ENCODE peak calls at places on chromosomes 3 and 15, in six cellular contexts. O is cardiac fibroblast, D is glutamatergic neuron, P is fibroblast of mammary gland, M is A549, W is right lobe of liver. I is an unnamed sample.

GRCh38 chr3:29291262-29291981 is 10.6 kb downstream of the RBMS3 start:
- DNase-seq in O (no peak), P (no peak), M (no peak), D (no peak), W (no peak), I (no peak)

GRCh38 chr3:172280406-172281051 is 167.7 kb downstream of the GHSR start:
- DNase-seq in D (no peak), P (peak), W (no peak), O (peak), M (no peak), I (no peak)

GRCh38 chr3:143237036-143237688 is 117.6 kb downstream of the CHST2 start:
- DNase-seq in P (peak), W (no peak), D (no peak), M (no peak), O (no peak), I (no peak)

GRCh38 chr3:128458746-128459450 is 7.8 kb downstream of the DNAJB8 start:
- DNase-seq in D (no peak), W (no peak), P (no peak), O (no peak), M (no peak), I (no peak)

GRCh38 chr3:51934991-51935885 is 6.5 kb downstream of the RRP9 start:
- DNase-seq in P (no peak), D (no peak), M (no peak), W (no peak), O (no peak), I (no peak)

GRCh38 chr3:100144255-100144866 is 30.1 kb upstream of the FILIP1L start:
- DNase-seq in M (no peak), P (no peak), W (no peak), D (no peak), O (no peak), I (peak)

GRCh38 chr3:132432639-132433038 is 15.3 kb downstream of the DNAJC13 start:
- DNase-seq in P (peak), D (no peak), O (peak), W (no peak), M (peak), I (no peak)

GRCh38 chr3:179807588-179807987 is 154.7 kb downstream of the USP13 start:
- DNase-seq in M (no peak), D (no peak), P (no peak), W (no peak), O (no peak), I (no peak)

GRCh38 chr3:139084176-139084575 is 39.5 kb upstream of the PRR23C start:
- DNase-seq in P (no peak), W (no peak), D (no peak), M (no peak), O (no peak), I (no peak)

GRCh38 chr15:97736748-97737147 is 223.8 kb upstream of the ARRDC4 start:
- DNase-seq in P (no peak), W (no peak), M (no peak), D (no peak), O (no peak), I (no peak)

GRCh38 chr3:195570344-195570743 is 13.4 kb downstream of the APOD start:
- DNase-seq in W (no peak), P (no peak), D (no peak), O (no peak), M (no peak), I (no peak)

GRCh38 chr3:138442996-138443395 is 8.6 kb downstream of the ESYT3 start:
- DNase-seq in O (no peak), P (no peak), D (no peak), W (no peak), M (no peak), I (no peak)

GRCh38 chr3:4409415-4409814 is 57.7 kb downstream of the SUMF1 start:
- DNase-seq in P (no peak), O (no peak), W (no peak), M (no peak), D (no peak), I (peak)

GRCh38 chr3:176807938-176808337 is 389.3 kb downstream of the TBL1XR1 start:
- DNase-seq in M (no peak), P (no peak), W (no peak), O (no peak), D (no peak), I (no peak)

GRCh38 chr3:2352134-2352762 is 253.6 kb downstream of the CNTN4 start:
- DNase-seq in M (no peak), W (no peak), O (no peak), D (no peak), P (no peak), I (no peak)

GRCh38 chr15:75454471-75455418 is 3.3 kb upstream of the SIN3A start:
- DNase-seq in M (no peak), O (no peak), D (peak), W (peak), P (no peak), I (peak)

GRCh38 chr15:91780387-91780786 is 73.1 kb upstream of the SLCO3A1 start:
- DNase-seq in P (no peak), D (no peak), W (no peak), M (no peak), O (no peak), I (no peak)

GRCh38 chr15:60993948-60994347 is 235.2 kb downstream of the RORA start:
- DNase-seq in D (no peak), M (no peak), P (no peak), O (no peak), W (no peak), I (no peak)

GRCh38 chr3:177905895-177906511 is 630.2 kb upstream of the KCNMB2 start:
- DNase-seq in M (peak), W (no peak), P (peak), O (peak), D (no peak), I (no peak)

GRCh38 chr3:11565492-11565891 is 78.2 kb downstream of the VGLL4 start:
- DNase-seq in D (no peak), P (no peak), O (no peak), W (no peak), M (no peak), I (no peak)

GRCh38 chr15:83299462-83299861 is 15.0 kb upstream of the BNC1 start:
- DNase-seq in W (no peak), P (no peak), O (no peak), M (no peak), D (no peak), I (no peak)

GRCh38 chr3:195077611-195078540 is 193.1 kb downstream of the XXYLT1 start:
- DNase-seq in W (peak), M (no peak), P (no peak), D (peak), O (no peak), I (no peak)

GRCh38 chr15:63879211-63879610 is 45.5 kb upstream of the HERC1 start:
- DNase-seq in O (no peak), M (no peak), P (no peak), W (no peak), D (no peak), I (no peak)

GRCh38 chr3:194072097-194072428 is 63.9 kb upstream of the HES1 start:
- DNase-seq in W (peak), O (no peak), P (no peak), M (no peak), D (no peak), I (no peak)

GRCh38 chr3:101898752-101899169 is 49.4 kb downstream of the NFKBIZ start:
- DNase-seq in D (no peak), M (no peak), P (no peak), O (no peak), W (no peak), I (peak)

GRCh38 chr15:32098033-32098432 is 67.7 kb downstream of the CHRNA7 start:
- DNase-seq in D (no peak), W (no peak), P (no peak), O (no peak), M (no peak), I (no peak)

GRCh38 chr15:69321041-69321554 is 22.4 kb downstream of the PAQR5 start:
- DNase-seq in D (no peak), P (no peak), O (no peak), W (no peak), M (no peak), I (no peak)

GRCh38 chr3:55724851-55725250 is 237.7 kb upstream of the WNT5A start:
- DNase-seq in O (no peak), D (no peak), W (no peak), M (no peak), P (no peak), I (no peak)

GRCh38 chr3:22157848-22158247 is 406.8 kb upstream of the ZNF385D start:
- DNase-seq in M (no peak), O (no peak), P (peak), D (no peak), W (no peak), I (no peak)

GRCh38 chr15:50192164-50192563 is 10.2 kb downstream of the SLC27A2 start:
- DNase-seq in O (no peak), D (no peak), M (no peak), W (no peak), P (no peak), I (no peak)

GRCh38 chr3:58333206-58334012 is 717 bp downstream of the PXK start:
- DNase-seq in P (peak), D (peak), M (peak), O (peak), W (peak), I (peak)
- TF ChIP-seq CTCF in P (no peak), D (no peak), M (no peak), O (no peak), W (no peak), I (peak)

DNA sequence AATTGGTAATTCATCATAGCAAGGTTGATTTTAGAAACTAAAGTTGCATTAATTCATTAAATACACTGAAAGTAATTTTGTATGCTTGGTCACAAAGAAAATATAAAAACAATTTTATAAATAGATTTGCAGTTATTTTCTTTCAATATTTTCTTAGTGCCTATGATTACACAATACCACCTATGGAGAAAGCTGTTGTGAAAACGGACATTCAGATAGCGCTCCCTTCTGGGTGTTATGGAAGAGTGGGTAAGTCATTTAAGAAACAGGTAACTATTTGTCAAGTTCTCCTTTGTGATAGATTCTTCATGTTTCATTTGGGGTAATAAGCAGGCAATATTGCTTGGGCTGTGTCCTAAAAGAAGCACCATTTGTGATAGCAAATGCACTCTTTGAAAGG is 3.0 kb downstream of the DUT start:
- DNase-seq in P (no peak), W (no peak), M (no peak), D (no peak), O (no peak), I (no peak)
- TF ChIP-seq CTCF in P (no peak), W (no peak), M (no peak), D (no peak), O (no peak), I (no peak)

GRCh38 chr15:55742927-55743614 is at the start of gene PRTG:
- DNase-seq in W (peak), M (peak), O (peak), D (peak), P (peak), I (peak)

GRCh38 chr15:55740981-55741591 is 1.9 kb downstream of the PRTG start:
- DNase-seq in O (no peak), M (no peak), P (no peak), W (no peak), D (no peak), I (peak)

GRCh38 chr15:55743615-55743978 is 645 bp upstream of the PRTG start:
- DNase-seq in O (no peak), M (no peak), P (no peak), W (no peak), D (no peak), I (peak)

GRCh38 chr15:55741592-55742497 is 1.1 kb downstream of the PRTG start:
- DNase-seq in O (peak), D (peak), P (no peak), M (peak), W (no peak), I (peak)

DNA sequence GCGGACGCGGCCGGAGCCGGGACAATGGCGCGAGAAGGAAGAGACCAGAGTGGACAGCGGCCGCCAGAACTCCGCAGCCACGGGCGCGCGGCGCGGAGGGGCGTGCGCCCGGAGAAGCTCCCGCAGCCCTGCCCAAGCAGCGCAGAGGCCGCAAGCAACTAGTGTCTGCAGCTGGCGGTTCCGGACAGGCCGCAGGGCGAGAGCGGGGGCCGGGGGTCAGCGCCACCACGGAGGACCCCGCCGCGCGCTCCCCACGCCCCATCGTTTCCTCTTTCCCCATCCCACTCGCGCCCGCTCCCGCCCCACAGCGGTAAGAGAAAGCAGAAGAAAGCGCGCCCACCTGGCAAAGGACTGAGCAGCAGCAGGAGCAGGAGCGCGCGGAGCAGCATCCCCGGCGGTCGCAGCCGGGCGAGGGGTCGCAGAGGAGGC is 440 bp downstream of the PRTG start:
- DNase-seq in D (no peak), M (peak), O (peak), P (no peak), W (peak), I (peak)
- TF ChIP-seq CTCF in D (no peak), M (no peak), O (no peak), P (no peak), W (no peak), I (no peak)

DNA sequence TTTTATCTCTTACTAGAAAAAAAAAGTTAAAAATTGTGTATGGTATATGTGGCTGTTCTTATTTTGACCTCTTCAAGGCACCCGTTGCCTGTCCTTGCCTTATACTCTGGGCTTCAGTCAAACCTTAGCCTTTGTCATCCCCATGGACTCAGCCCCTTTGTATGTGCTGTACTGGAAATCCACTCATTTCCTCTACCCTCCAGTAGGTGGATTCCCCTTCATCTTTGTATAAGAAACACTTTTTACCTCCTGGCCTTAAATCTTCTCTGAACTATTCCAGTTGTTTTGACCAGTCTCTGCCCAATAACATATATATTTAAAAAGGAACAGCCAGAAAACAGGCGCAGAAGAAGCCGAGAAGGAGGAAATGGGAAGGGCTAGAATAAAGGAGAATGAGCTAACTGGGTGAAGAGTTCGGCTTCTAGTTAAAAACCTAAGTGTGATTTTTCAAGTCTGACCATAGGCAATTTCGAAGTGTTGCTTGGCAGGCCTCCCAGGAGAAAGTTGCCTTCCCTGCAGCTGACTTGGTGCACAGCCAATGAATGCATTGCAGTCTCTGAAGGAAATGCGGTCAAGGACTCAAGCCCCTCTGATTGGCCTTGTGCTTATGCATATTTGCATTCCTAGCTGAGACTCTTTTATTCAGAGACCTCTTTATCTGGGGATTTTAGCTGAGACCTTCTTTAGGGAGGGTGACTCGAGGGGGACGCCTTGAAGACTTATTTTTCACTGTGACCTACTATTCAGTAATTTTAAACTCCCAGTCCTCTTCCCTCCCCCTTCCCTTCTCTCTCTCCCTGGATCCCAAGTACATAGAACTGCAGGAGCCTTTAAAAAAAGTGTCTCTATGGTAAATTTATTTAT is 277.4 kb downstream of the ROBO1 start:
- DNase-seq in D (no peak), P (peak), W (no peak), M (no peak), O (peak), I (no peak)
- TF ChIP-seq CTCF in D (no peak), P (peak), W (no peak), M (no peak), O (peak), I (no peak)

GRCh38 chr3:77699292-77699691 is 659.4 kb downstream of the ROBO2 start:
- DNase-seq in D (no peak), O (no peak), M (no peak), P (no peak), W (no peak), I (no peak)
- TF ChIP-seq CTCF in D (no peak), O (no peak), M (no peak), P (no peak), W (no peak), I (no peak)

GRCh38 chr3:187020376-187020775 is 90.0 kb downstream of the ST6GAL1 start:
- DNase-seq in O (no peak), M (no peak), D (no peak), P (no peak), W (no peak), I (no peak)
- TF ChIP-seq CTCF in O (no peak), M (no peak), D (no peak), P (no peak), W (no peak), I (no peak)

GRCh38 chr3:40073310-40074007 is 236.0 kb upstream of the EIF1B start:
- DNase-seq in D (no peak), M (no peak), O (no peak), P (no peak), W (no peak), I (no peak)
- TF ChIP-seq CTCF in D (no peak), M (no peak), O (peak), P (peak), W (no peak), I (no peak)

GRCh38 chr3:191762323-191762960 is 301.5 kb downstream of the PYDC2 start:
- DNase-seq in P (peak), W (no peak), M (peak), D (no peak), O (peak), I (no peak)

DNA sequence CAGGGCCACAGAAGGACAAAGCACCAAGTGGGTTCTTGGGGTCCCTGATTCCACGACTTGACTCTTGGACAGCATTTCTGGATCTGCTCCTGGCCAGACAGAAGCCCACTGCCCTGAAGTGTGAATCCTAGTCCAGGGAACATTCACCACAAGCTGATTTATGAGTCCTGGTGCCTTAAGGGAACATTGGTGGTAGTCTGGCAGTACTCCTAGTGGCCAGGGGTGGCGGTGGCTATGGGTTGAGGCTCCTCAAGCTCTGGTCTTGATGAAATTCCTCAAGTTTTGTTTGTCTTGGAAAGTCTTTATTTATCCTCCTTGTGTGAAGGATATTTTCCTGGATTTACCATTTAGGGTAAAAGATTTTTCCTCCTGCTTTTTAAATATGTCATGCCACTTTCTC is 307.5 kb downstream of the PYDC2 start:
- DNase-seq in M (peak), W (no peak), D (no peak), P (no peak), O (no peak), I (no peak)
- TF ChIP-seq CTCF in M (no peak), W (no peak), D (no peak), P (peak), O (no peak), I (peak)